ENCODE peak calls at places on chromosomes 5 and 9, in six cellular contexts. F is Right ventricle myocardium superior, E is SK-N-SH, D is AG09309, W is HCT116, I is skeletal muscle cell. M is an unnamed sample.

GRCh38 chr9:128729302-128729701 is 5.4 kb upstream of the ZDHHC12 start:
- DNase-seq in F (no peak), E (peak), D (no peak), W (no peak), I (no peak), M (no peak)

GRCh38 chr9:128149001-128149701 is at the start of gene LCN2:
- DNase-seq in F (peak), E (no peak), D (no peak), W (peak), I (no peak), M (peak)

GRCh38 chr9:107443786-107444185 is 45.8 kb downstream of the KLF4 start:
- DNase-seq in F (no peak), E (no peak), D (no peak), W (no peak), I (no peak), M (no peak)

GRCh38 chr5:17228833-17229291 is 11.4 kb downstream of the BASP1 start:
- DNase-seq in F (no peak), E (no peak), D (no peak), W (no peak), I (no peak), M (peak)

GRCh38 chr5:8628521-8628920 is 759.6 kb downstream of the MTRR start:
- DNase-seq in F (no peak), E (no peak), D (no peak), W (no peak), I (no peak), M (no peak)

GRCh38 chr5:1723476-1723875 is 76.2 kb downstream of the MRPL36 start:
- DNase-seq in F (no peak), E (no peak), D (no peak), W (no peak), I (no peak), M (no peak)

GRCh38 chr5:88799976-88800375 is 83.0 kb downstream of the MEF2C start:
- DNase-seq in F (no peak), E (no peak), D (no peak), W (no peak), I (no peak), M (no peak)

GRCh38 chr9:137606005-137606601 is 617 bp downstream of the ARRDC1 start:
- DNase-seq in F (peak), E (peak), D (no peak), W (no peak), I (no peak), M (no peak)

GRCh38 chr9:127942152-127943010 is 4.7 kb upstream of the DPM2 start:
- DNase-seq in F (peak), E (peak), D (no peak), W (no peak), I (no peak), M (peak)